ENCODE peak calls at places on chromosomes 13 and 19, in seven cellular contexts. One of them, this sample, is unnamed.

GRCh38 chr19:2973229-2973628 is 4.1 kb upstream of the TLE6 start:
- DNase-seq in fibroblast of lung: no peak
- DNase-seq in RWPE1: no peak
- DNase-seq in MCF 10A: no peak
- DNase-seq in fibroblast of mammary gland: peak
- DNase-seq in mammary epithelial cell: no peak
- DNase-seq in glutamatergic neuron: no peak
- DNase-seq in this sample: no peak

GRCh38 chr19:51125421-51126075 is 842 bp downstream of the SIGLEC9 start:
- DNase-seq in fibroblast of lung: no peak
- DNase-seq in RWPE1: no peak
- DNase-seq in MCF 10A: no peak
- DNase-seq in fibroblast of mammary gland: no peak
- DNase-seq in mammary epithelial cell: no peak
- DNase-seq in glutamatergic neuron: no peak
- DNase-seq in this sample: no peak

GRCh38 chr19:12163841-12164240 is 945 bp downstream of the ZNF136 start:
- DNase-seq in fibroblast of lung: peak
- DNase-seq in RWPE1: peak
- DNase-seq in MCF 10A: no peak
- DNase-seq in fibroblast of mammary gland: peak
- DNase-seq in mammary epithelial cell: peak
- DNase-seq in glutamatergic neuron: no peak
- DNase-seq in this sample: no peak

GRCh38 chr13:51681037-51681678 is 96.9 kb downstream of the WDFY2 start:
- DNase-seq in fibroblast of lung: peak
- DNase-seq in RWPE1: peak
- DNase-seq in MCF 10A: peak
- DNase-seq in fibroblast of mammary gland: peak
- DNase-seq in mammary epithelial cell: peak
- DNase-seq in glutamatergic neuron: no peak
- DNase-seq in this sample: no peak

GRCh38 chr13:25247345-25247744 is 39.9 kb downstream of the MTMR6 start:
- DNase-seq in fibroblast of lung: no peak
- DNase-seq in RWPE1: no peak
- DNase-seq in MCF 10A: no peak
- DNase-seq in fibroblast of mammary gland: no peak
- DNase-seq in mammary epithelial cell: no peak
- DNase-seq in glutamatergic neuron: no peak
- DNase-seq in this sample: no peak

GRCh38 chr13:112056739-112057433 is 10.1 kb upstream of the SOX1 start:
- DNase-seq in fibroblast of lung: no peak
- DNase-seq in RWPE1: no peak
- DNase-seq in MCF 10A: no peak
- DNase-seq in fibroblast of mammary gland: no peak
- DNase-seq in mammary epithelial cell: no peak
- DNase-seq in glutamatergic neuron: no peak
- DNase-seq in this sample: no peak

GRCh38 chr19:1264801-1265610 is 4.1 kb upstream of the CIRBP start:
- DNase-seq in fibroblast of lung: peak
- DNase-seq in RWPE1: peak
- DNase-seq in MCF 10A: peak
- DNase-seq in fibroblast of mammary gland: peak
- DNase-seq in mammary epithelial cell: peak
- DNase-seq in glutamatergic neuron: peak
- DNase-seq in this sample: peak

GRCh38 chr13:66348745-66349720 is 881.1 kb downstream of the PCDH9 start:
- DNase-seq in fibroblast of lung: no peak
- DNase-seq in RWPE1: no peak
- DNase-seq in MCF 10A: no peak
- DNase-seq in fibroblast of mammary gland: no peak
- DNase-seq in mammary epithelial cell: no peak
- DNase-seq in glutamatergic neuron: no peak
- DNase-seq in this sample: no peak

GRCh38 chr19:10114651-10115391 is 3.3 kb downstream of the P2RY11 start:
- DNase-seq in fibroblast of lung: no peak
- DNase-seq in RWPE1: no peak
- DNase-seq in MCF 10A: peak
- DNase-seq in fibroblast of mammary gland: no peak
- DNase-seq in mammary epithelial cell: no peak
- DNase-seq in glutamatergic neuron: no peak
- DNase-seq in this sample: no peak

GRCh38 chr13:26983533-26984315 is 187.9 kb downstream of the USP12 start:
- DNase-seq in fibroblast of lung: peak
- DNase-seq in RWPE1: no peak
- DNase-seq in MCF 10A: no peak
- DNase-seq in fibroblast of mammary gland: no peak
- DNase-seq in mammary epithelial cell: no peak
- DNase-seq in glutamatergic neuron: no peak
- DNase-seq in this sample: no peak

GRCh38 chr19:35287713-35288112 is 4.2 kb upstream of the MAG start:
- DNase-seq in fibroblast of lung: no peak
- DNase-seq in RWPE1: no peak
- DNase-seq in MCF 10A: no peak
- DNase-seq in fibroblast of mammary gland: no peak
- DNase-seq in mammary epithelial cell: no peak
- DNase-seq in glutamatergic neuron: no peak
- DNase-seq in this sample: no peak

GRCh38 chr13:108044929-108045328 is 170.4 kb downstream of the LIG4 start:
- DNase-seq in fibroblast of lung: no peak
- DNase-seq in RWPE1: no peak
- DNase-seq in MCF 10A: no peak
- DNase-seq in fibroblast of mammary gland: no peak
- DNase-seq in mammary epithelial cell: no peak
- DNase-seq in glutamatergic neuron: peak
- DNase-seq in this sample: no peak

GRCh38 chr13:59112375-59112774 is 1051.4 kb downstream of the DIAPH3 start:
- DNase-seq in fibroblast of lung: peak
- DNase-seq in RWPE1: peak
- DNase-seq in MCF 10A: peak
- DNase-seq in fibroblast of mammary gland: peak
- DNase-seq in mammary epithelial cell: peak
- DNase-seq in glutamatergic neuron: no peak
- DNase-seq in this sample: no peak

GRCh38 chr19:45050036-45050435 is 11.2 kb downstream of the CLASRP start:
- DNase-seq in fibroblast of lung: no peak
- DNase-seq in RWPE1: no peak
- DNase-seq in MCF 10A: no peak
- DNase-seq in fibroblast of mammary gland: no peak
- DNase-seq in mammary epithelial cell: peak
- DNase-seq in glutamatergic neuron: no peak
- DNase-seq in this sample: no peak

GRCh38 chr13:51733656-51734334 is 70.2 kb downstream of the DHRS12 start:
- DNase-seq in fibroblast of lung: no peak
- DNase-seq in RWPE1: peak
- DNase-seq in MCF 10A: peak
- DNase-seq in fibroblast of mammary gland: no peak
- DNase-seq in mammary epithelial cell: peak
- DNase-seq in glutamatergic neuron: no peak
- DNase-seq in this sample: no peak

GRCh38 chr19:17766543-17767131 is 15.4 kb downstream of the FCHO1 start:
- DNase-seq in fibroblast of lung: peak
- DNase-seq in RWPE1: peak
- DNase-seq in MCF 10A: peak
- DNase-seq in fibroblast of mammary gland: peak
- DNase-seq in mammary epithelial cell: peak
- DNase-seq in glutamatergic neuron: peak
- DNase-seq in this sample: peak

GRCh38 chr19:32168606-32169005 is 176.8 kb upstream of the ZNF507 start:
- DNase-seq in fibroblast of lung: no peak
- DNase-seq in RWPE1: no peak
- DNase-seq in MCF 10A: no peak
- DNase-seq in fibroblast of mammary gland: no peak
- DNase-seq in mammary epithelial cell: no peak
- DNase-seq in glutamatergic neuron: no peak
- DNase-seq in this sample: no peak

GRCh38 chr13:30429235-30429634 is 6.9 kb downstream of the UBE2L5 start:
- DNase-seq in fibroblast of lung: no peak
- DNase-seq in RWPE1: no peak
- DNase-seq in MCF 10A: no peak
- DNase-seq in fibroblast of mammary gland: no peak
- DNase-seq in mammary epithelial cell: no peak
- DNase-seq in glutamatergic neuron: no peak
- DNase-seq in this sample: no peak

GRCh38 chr13:111573362-111573761 is 252.9 kb downstream of the TEX29 start:
- DNase-seq in fibroblast of lung: no peak
- DNase-seq in RWPE1: no peak
- DNase-seq in MCF 10A: no peak
- DNase-seq in fibroblast of mammary gland: no peak
- DNase-seq in mammary epithelial cell: no peak
- DNase-seq in glutamatergic neuron: no peak
- DNase-seq in this sample: no peak

GRCh38 chr13:45289936-45290563 is 50.9 kb downstream of the TPT1 start:
- DNase-seq in fibroblast of lung: no peak
- DNase-seq in RWPE1: no peak
- DNase-seq in MCF 10A: no peak
- DNase-seq in fibroblast of mammary gland: no peak
- DNase-seq in mammary epithelial cell: no peak
- DNase-seq in glutamatergic neuron: no peak
- DNase-seq in this sample: no peak

GRCh38 chr19:7869453-7869909 is 4.7 kb downstream of the PRR36 start:
- DNase-seq in fibroblast of lung: no peak
- DNase-seq in RWPE1: peak
- DNase-seq in MCF 10A: peak
- DNase-seq in fibroblast of mammary gland: no peak
- DNase-seq in mammary epithelial cell: peak
- DNase-seq in glutamatergic neuron: peak
- DNase-seq in this sample: peak
- TF ChIP-seq CTCF in fibroblast of lung: no peak
- TF ChIP-seq CTCF in RWPE1: peak
- TF ChIP-seq CTCF in MCF 10A: no peak
- TF ChIP-seq CTCF in fibroblast of mammary gland: no peak
- TF ChIP-seq CTCF in mammary epithelial cell: no peak
- TF ChIP-seq CTCF in glutamatergic neuron: peak
- TF ChIP-seq CTCF in this sample: no peak

DNA sequence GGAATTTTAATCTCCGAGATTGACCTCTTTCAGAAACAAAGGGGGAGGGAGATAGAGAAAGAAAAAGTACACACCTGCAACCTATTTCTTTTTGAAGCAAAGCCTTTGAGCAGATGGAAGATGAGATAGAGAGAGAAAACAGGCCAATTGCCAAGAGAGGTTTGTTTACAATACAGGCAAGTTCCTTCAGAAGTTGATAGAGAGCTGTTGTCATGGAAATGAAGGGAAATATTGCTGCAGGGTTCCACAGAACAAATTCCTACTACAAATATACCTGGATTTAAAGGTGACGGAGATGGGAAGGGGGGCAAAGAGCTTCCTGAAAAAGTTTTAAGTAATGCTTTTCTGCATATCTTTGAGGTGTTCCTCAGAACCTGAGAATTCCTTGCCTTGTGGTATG is 388.4 kb downstream of the NDFIP2 start:
- DNase-seq in fibroblast of lung: peak
- DNase-seq in RWPE1: no peak
- DNase-seq in MCF 10A: no peak
- DNase-seq in fibroblast of mammary gland: no peak
- DNase-seq in mammary epithelial cell: peak
- DNase-seq in glutamatergic neuron: no peak
- DNase-seq in this sample: no peak
- TF ChIP-seq CTCF in fibroblast of lung: no peak
- TF ChIP-seq CTCF in RWPE1: no peak
- TF ChIP-seq CTCF in MCF 10A: no peak
- TF ChIP-seq CTCF in fibroblast of mammary gland: no peak
- TF ChIP-seq CTCF in mammary epithelial cell: no peak
- TF ChIP-seq CTCF in glutamatergic neuron: no peak
- TF ChIP-seq CTCF in this sample: no peak

DNA sequence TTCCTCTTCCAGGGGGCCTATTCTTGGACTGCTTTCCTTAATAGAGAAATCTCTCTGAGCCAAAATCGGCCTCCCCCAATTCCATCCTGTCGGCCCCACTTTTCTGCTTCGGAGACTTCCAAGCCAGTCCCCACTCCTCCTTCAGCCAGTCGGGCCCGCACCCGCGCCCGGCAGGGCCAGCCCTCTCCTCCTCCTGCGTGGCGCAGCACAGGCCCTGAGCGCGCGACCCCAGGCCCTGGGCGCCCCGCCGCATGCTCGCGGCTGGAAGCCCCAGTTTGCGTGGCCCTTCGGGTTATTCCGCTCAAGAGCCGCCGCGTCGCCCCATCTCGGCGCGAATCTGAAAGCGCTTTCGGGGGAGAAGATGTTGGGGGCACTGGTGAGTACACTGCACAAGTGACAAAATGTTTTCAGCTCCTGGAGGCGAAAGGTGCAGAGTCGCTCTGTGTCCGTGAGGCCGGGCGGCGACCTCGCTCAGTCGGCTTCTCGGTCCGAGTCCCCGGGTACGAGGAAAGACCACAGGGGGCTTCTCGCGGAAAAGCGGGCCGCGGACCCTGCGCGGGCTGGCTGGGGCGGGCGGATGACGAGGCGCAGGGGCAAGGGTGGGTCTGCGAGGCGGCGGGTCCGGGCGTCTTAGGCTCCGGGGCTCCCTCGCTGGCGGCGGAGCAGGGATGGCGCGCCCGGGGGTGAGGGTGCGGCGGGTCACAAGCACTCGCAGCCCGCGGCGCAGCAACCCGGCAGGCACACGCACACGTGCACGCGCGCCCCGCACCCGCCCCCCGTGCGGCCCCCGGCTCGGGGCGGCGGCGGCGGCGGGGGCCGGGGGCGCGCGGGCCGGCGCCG is at the start of gene IL17D:
- DNase-seq in fibroblast of lung: no peak
- DNase-seq in RWPE1: peak
- DNase-seq in MCF 10A: no peak
- DNase-seq in fibroblast of mammary gland: no peak
- DNase-seq in mammary epithelial cell: peak
- DNase-seq in glutamatergic neuron: peak
- DNase-seq in this sample: peak
- TF ChIP-seq CTCF in fibroblast of lung: no peak
- TF ChIP-seq CTCF in RWPE1: no peak
- TF ChIP-seq CTCF in MCF 10A: no peak
- TF ChIP-seq CTCF in fibroblast of mammary gland: no peak
- TF ChIP-seq CTCF in mammary epithelial cell: no peak
- TF ChIP-seq CTCF in glutamatergic neuron: no peak
- TF ChIP-seq CTCF in this sample: no peak

DNA sequence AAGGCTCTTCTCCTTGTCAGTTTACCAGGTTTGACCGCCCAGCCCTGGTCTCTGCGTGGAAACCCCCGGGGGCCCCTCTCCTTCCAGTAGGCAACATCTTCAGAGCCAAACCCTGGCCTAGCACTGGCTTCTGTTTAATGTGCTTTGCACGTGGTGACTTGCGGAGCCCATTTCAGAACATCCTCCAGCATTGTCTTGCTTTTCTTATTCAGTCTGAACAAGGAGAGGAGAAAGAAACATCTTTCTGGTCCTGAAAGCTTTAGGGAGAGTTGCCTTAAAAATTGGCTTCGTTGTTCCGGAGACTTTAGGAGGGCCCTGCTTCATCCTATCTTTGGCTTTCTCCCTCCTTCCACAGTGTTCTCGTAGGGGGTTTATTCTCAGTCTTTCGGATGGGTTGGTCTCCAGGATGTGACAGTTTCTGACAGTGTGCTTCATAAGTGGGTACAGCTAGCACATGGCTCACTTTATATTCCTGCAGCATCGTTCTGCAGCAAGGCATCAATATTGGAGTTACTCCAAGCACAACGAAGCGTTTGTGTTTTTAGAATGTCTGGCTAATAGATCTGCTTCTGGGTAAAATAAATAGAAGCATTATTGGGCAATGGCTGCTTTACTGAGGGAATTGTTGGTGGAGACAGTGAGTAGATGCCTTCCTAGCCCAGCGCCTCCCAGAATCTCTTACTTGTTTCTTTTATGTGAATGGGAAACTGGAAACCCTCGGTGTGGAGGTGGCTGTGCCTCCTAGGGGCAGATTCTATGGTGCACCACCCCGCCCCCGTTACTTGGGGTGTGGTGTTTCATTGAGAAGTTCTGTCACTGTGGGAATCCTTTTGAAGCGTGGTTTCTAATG is 1.8 kb downstream of the FARP1 start:
- DNase-seq in fibroblast of lung: peak
- DNase-seq in RWPE1: peak
- DNase-seq in MCF 10A: peak
- DNase-seq in fibroblast of mammary gland: peak
- DNase-seq in mammary epithelial cell: peak
- DNase-seq in glutamatergic neuron: peak
- DNase-seq in this sample: no peak
- TF ChIP-seq CTCF in fibroblast of lung: peak
- TF ChIP-seq CTCF in RWPE1: no peak
- TF ChIP-seq CTCF in MCF 10A: no peak
- TF ChIP-seq CTCF in fibroblast of mammary gland: peak
- TF ChIP-seq CTCF in mammary epithelial cell: no peak
- TF ChIP-seq CTCF in glutamatergic neuron: no peak
- TF ChIP-seq CTCF in this sample: no peak